ENCODE peak calls at places on chromosomes 2 and 18, in ten cellular contexts. One of them, this sample, is unnamed.

GRCh38 chr2:217759991-217760390 is 242.8 kb downstream of the TNS1 start:
- DNase-seq in foreskin fibroblast: no peak
- DNase-seq in epithelial cell of esophagus: no peak
- DNase-seq in AG04449: no peak
- DNase-seq in cardiac fibroblast: no peak
- DNase-seq in tibial nerve: no peak
- DNase-seq in astrocyte of the spinal cord: no peak
- DNase-seq in colonic mucosa: no peak
- DNase-seq in fibroblast of mammary gland: no peak
- DNase-seq in activated B cell treated with CpG ODN at 0.5 μM for 24 hours: no peak
- DNase-seq in this sample: no peak

GRCh38 chr2:191204443-191204842 is 40.8 kb upstream of the MYO1B start:
- DNase-seq in epithelial cell of esophagus: no peak
- DNase-seq in AG04449: no peak
- DNase-seq in colonic mucosa: no peak
- DNase-seq in astrocyte of the spinal cord: no peak
- DNase-seq in cardiac fibroblast: no peak
- DNase-seq in tibial nerve: no peak
- DNase-seq in foreskin fibroblast: no peak
- DNase-seq in fibroblast of mammary gland: no peak
- DNase-seq in activated B cell treated with CpG ODN at 0.5 μM for 24 hours: no peak
- DNase-seq in this sample: no peak

GRCh38 chr2:144441711-144442141 is 78.2 kb downstream of the ZEB2 start:
- DNase-seq in foreskin fibroblast: no peak
- DNase-seq in epithelial cell of esophagus: no peak
- DNase-seq in activated B cell treated with CpG ODN at 0.5 μM for 24 hours: no peak
- DNase-seq in cardiac fibroblast: no peak
- DNase-seq in tibial nerve: no peak
- DNase-seq in astrocyte of the spinal cord: no peak
- DNase-seq in colonic mucosa: no peak
- DNase-seq in fibroblast of mammary gland: no peak
- DNase-seq in AG04449: no peak
- DNase-seq in this sample: no peak

GRCh38 chr2:25453199-25453903 is 111.6 kb upstream of the DNMT3A start:
- DNase-seq in astrocyte of the spinal cord: peak
- DNase-seq in epithelial cell of esophagus: peak
- DNase-seq in tibial nerve: no peak
- DNase-seq in colonic mucosa: no peak
- DNase-seq in fibroblast of mammary gland: peak
- DNase-seq in cardiac fibroblast: no peak
- DNase-seq in foreskin fibroblast: peak
- DNase-seq in AG04449: no peak
- DNase-seq in activated B cell treated with CpG ODN at 0.5 μM for 24 hours: no peak
- DNase-seq in this sample: no peak

GRCh38 chr2:226114436-226114835 is 685.2 kb downstream of the IRS1 start:
- DNase-seq in AG04449: no peak
- DNase-seq in astrocyte of the spinal cord: peak
- DNase-seq in foreskin fibroblast: peak
- DNase-seq in epithelial cell of esophagus: no peak
- DNase-seq in fibroblast of mammary gland: peak
- DNase-seq in cardiac fibroblast: peak
- DNase-seq in colonic mucosa: no peak
- DNase-seq in tibial nerve: no peak
- DNase-seq in activated B cell treated with CpG ODN at 0.5 μM for 24 hours: no peak
- DNase-seq in this sample: no peak

GRCh38 chr2:70716951-70717350 is 51.0 kb downstream of the ADD2 start:
- DNase-seq in astrocyte of the spinal cord: no peak
- DNase-seq in AG04449: no peak
- DNase-seq in fibroblast of mammary gland: no peak
- DNase-seq in foreskin fibroblast: no peak
- DNase-seq in cardiac fibroblast: no peak
- DNase-seq in activated B cell treated with CpG ODN at 0.5 μM for 24 hours: no peak
- DNase-seq in epithelial cell of esophagus: no peak
- DNase-seq in tibial nerve: no peak
- DNase-seq in colonic mucosa: no peak
- DNase-seq in this sample: no peak

GRCh38 chr2:238169708-238170251 is 11.0 kb downstream of the ERFE start:
- DNase-seq in activated B cell treated with CpG ODN at 0.5 μM for 24 hours: no peak
- DNase-seq in astrocyte of the spinal cord: peak
- DNase-seq in foreskin fibroblast: peak
- DNase-seq in epithelial cell of esophagus: peak
- DNase-seq in AG04449: peak
- DNase-seq in fibroblast of mammary gland: peak
- DNase-seq in tibial nerve: peak
- DNase-seq in colonic mucosa: no peak
- DNase-seq in cardiac fibroblast: peak
- DNase-seq in this sample: no peak

GRCh38 chr2:212940816-212941215 is 210.6 kb downstream of the IKZF2 start:
- DNase-seq in astrocyte of the spinal cord: peak
- DNase-seq in activated B cell treated with CpG ODN at 0.5 μM for 24 hours: no peak
- DNase-seq in tibial nerve: no peak
- DNase-seq in epithelial cell of esophagus: peak
- DNase-seq in fibroblast of mammary gland: peak
- DNase-seq in foreskin fibroblast: no peak
- DNase-seq in AG04449: no peak
- DNase-seq in colonic mucosa: peak
- DNase-seq in cardiac fibroblast: peak
- DNase-seq in this sample: no peak

GRCh38 chr18:67266591-67267237 is 249.8 kb downstream of the DSEL start:
- DNase-seq in foreskin fibroblast: peak
- DNase-seq in epithelial cell of esophagus: peak
- DNase-seq in colonic mucosa: no peak
- DNase-seq in tibial nerve: no peak
- DNase-seq in activated B cell treated with CpG ODN at 0.5 μM for 24 hours: no peak
- DNase-seq in cardiac fibroblast: peak
- DNase-seq in fibroblast of mammary gland: peak
- DNase-seq in astrocyte of the spinal cord: peak
- DNase-seq in AG04449: no peak
- DNase-seq in this sample: no peak

DNA sequence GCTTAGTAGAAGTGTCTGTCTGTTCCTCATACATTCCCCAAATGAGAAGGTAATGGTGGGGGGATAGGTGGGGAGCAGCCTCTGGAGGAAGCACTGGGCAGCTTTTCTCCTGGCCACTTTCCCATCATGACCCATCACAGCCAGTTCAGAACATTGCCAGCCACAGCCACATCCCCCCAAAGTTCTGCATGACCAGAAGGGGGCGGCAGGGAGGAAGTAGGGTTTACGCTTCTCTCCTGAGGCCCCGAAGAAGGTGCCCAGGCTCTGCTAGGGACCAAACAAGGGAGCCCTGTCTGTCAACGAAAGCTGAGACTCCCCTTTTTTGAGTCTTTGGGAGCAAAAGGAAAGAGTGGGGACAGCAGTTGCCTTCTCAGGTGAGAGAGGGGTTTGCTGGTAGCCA is 7.7 kb downstream of the IGFBP5 start:
- DNase-seq in foreskin fibroblast: no peak
- DNase-seq in cardiac fibroblast: no peak
- DNase-seq in AG04449: no peak
- DNase-seq in fibroblast of mammary gland: no peak
- DNase-seq in epithelial cell of esophagus: no peak
- DNase-seq in astrocyte of the spinal cord: no peak
- DNase-seq in tibial nerve: no peak
- DNase-seq in activated B cell treated with CpG ODN at 0.5 μM for 24 hours: no peak
- DNase-seq in colonic mucosa: no peak
- DNase-seq in this sample: no peak
- TF ChIP-seq CTCF in foreskin fibroblast: peak
- TF ChIP-seq CTCF in cardiac fibroblast: peak
- TF ChIP-seq CTCF in AG04449: peak
- TF ChIP-seq CTCF in fibroblast of mammary gland: peak
- TF ChIP-seq CTCF in epithelial cell of esophagus: peak
- TF ChIP-seq CTCF in astrocyte of the spinal cord: peak
- TF ChIP-seq CTCF in tibial nerve: no peak
- TF ChIP-seq CTCF in activated B cell treated with CpG ODN at 0.5 μM for 24 hours: no peak
- TF ChIP-seq CTCF in colonic mucosa: no peak
- TF ChIP-seq CTCF in this sample: no peak

GRCh38 chr2:141529674-141530073 is 601.1 kb downstream of the LRP1B start:
- DNase-seq in cardiac fibroblast: no peak
- DNase-seq in tibial nerve: no peak
- DNase-seq in foreskin fibroblast: no peak
- DNase-seq in fibroblast of mammary gland: no peak
- DNase-seq in astrocyte of the spinal cord: no peak
- DNase-seq in epithelial cell of esophagus: no peak
- DNase-seq in colonic mucosa: no peak
- DNase-seq in activated B cell treated with CpG ODN at 0.5 μM for 24 hours: no peak
- DNase-seq in AG04449: no peak
- DNase-seq in this sample: no peak
- TF ChIP-seq CTCF in cardiac fibroblast: no peak
- TF ChIP-seq CTCF in tibial nerve: no peak
- TF ChIP-seq CTCF in foreskin fibroblast: no peak
- TF ChIP-seq CTCF in fibroblast of mammary gland: no peak
- TF ChIP-seq CTCF in astrocyte of the spinal cord: no peak
- TF ChIP-seq CTCF in epithelial cell of esophagus: no peak
- TF ChIP-seq CTCF in colonic mucosa: no peak
- TF ChIP-seq CTCF in activated B cell treated with CpG ODN at 0.5 μM for 24 hours: no peak
- TF ChIP-seq CTCF in AG04449: no peak
- TF ChIP-seq CTCF in this sample: no peak

GRCh38 chr2:54456526-54457325 is 599 bp downstream of the SPTBN1 start:
- DNase-seq in colonic mucosa: no peak
- DNase-seq in AG04449: no peak
- DNase-seq in foreskin fibroblast: peak
- DNase-seq in activated B cell treated with CpG ODN at 0.5 μM for 24 hours: peak
- DNase-seq in fibroblast of mammary gland: peak
- DNase-seq in tibial nerve: no peak
- DNase-seq in cardiac fibroblast: peak
- DNase-seq in astrocyte of the spinal cord: peak
- DNase-seq in epithelial cell of esophagus: peak
- DNase-seq in this sample: no peak

GRCh38 chr2:54455584-54456525 is at the start of gene SPTBN1:
- DNase-seq in cardiac fibroblast: peak
- DNase-seq in AG04449: peak
- DNase-seq in tibial nerve: peak
- DNase-seq in activated B cell treated with CpG ODN at 0.5 μM for 24 hours: peak
- DNase-seq in epithelial cell of esophagus: peak
- DNase-seq in astrocyte of the spinal cord: peak
- DNase-seq in foreskin fibroblast: peak
- DNase-seq in colonic mucosa: peak
- DNase-seq in fibroblast of mammary gland: peak
- DNase-seq in this sample: no peak

GRCh38 chr2:54457326-54458023 is 1.3 kb downstream of the SPTBN1 start:
- DNase-seq in AG04449: no peak
- DNase-seq in cardiac fibroblast: no peak
- DNase-seq in astrocyte of the spinal cord: no peak
- DNase-seq in activated B cell treated with CpG ODN at 0.5 μM for 24 hours: peak
- DNase-seq in colonic mucosa: no peak
- DNase-seq in foreskin fibroblast: no peak
- DNase-seq in epithelial cell of esophagus: peak
- DNase-seq in tibial nerve: no peak
- DNase-seq in fibroblast of mammary gland: peak
- DNase-seq in this sample: no peak

GRCh38 chr2:54454548-54454921 is 1.6 kb upstream of the SPTBN1 start:
- DNase-seq in astrocyte of the spinal cord: no peak
- DNase-seq in activated B cell treated with CpG ODN at 0.5 μM for 24 hours: no peak
- DNase-seq in colonic mucosa: no peak
- DNase-seq in cardiac fibroblast: no peak
- DNase-seq in fibroblast of mammary gland: no peak
- DNase-seq in epithelial cell of esophagus: no peak
- DNase-seq in AG04449: no peak
- DNase-seq in tibial nerve: no peak
- DNase-seq in foreskin fibroblast: no peak
- DNase-seq in this sample: no peak

DNA sequence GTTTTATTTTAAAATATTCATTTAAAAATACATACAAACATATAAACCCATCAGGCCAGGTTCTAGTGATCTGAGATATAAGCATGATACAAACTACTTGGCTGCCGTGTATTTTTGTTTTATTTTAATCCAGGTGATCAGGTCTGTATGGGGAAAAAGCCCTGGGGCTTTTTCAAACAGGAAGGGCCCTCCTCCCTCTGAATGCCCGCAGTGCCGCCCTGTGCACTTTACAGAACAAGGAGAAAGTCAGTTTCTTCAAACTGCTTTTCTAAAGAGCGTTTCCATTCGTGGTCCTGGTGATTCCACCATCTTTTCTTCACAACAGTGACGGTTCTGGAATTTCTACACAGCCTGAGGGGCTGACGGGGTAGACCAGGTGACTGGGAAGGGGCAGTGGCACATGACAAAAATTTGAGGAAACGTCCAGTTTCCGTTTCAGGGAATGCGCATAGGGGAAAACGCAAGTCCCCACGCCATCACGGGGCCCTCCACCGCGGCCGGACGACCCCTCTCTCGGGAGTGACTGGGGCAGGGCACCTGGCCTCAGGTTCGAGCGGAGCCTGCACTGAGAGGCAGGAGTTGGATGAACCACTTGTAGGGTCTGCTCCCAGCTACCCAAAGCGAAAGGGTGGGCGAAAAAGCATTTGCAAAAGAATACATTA is 1.1 kb upstream of the SPTBN1 start:
- DNase-seq in AG04449: no peak
- DNase-seq in astrocyte of the spinal cord: no peak
- DNase-seq in tibial nerve: no peak
- DNase-seq in colonic mucosa: no peak
- DNase-seq in activated B cell treated with CpG ODN at 0.5 μM for 24 hours: no peak
- DNase-seq in cardiac fibroblast: no peak
- DNase-seq in fibroblast of mammary gland: no peak
- DNase-seq in foreskin fibroblast: no peak
- DNase-seq in epithelial cell of esophagus: no peak
- DNase-seq in this sample: no peak
- TF ChIP-seq CTCF in AG04449: no peak
- TF ChIP-seq CTCF in astrocyte of the spinal cord: no peak
- TF ChIP-seq CTCF in tibial nerve: no peak
- TF ChIP-seq CTCF in colonic mucosa: no peak
- TF ChIP-seq CTCF in activated B cell treated with CpG ODN at 0.5 μM for 24 hours: no peak
- TF ChIP-seq CTCF in cardiac fibroblast: no peak
- TF ChIP-seq CTCF in fibroblast of mammary gland: no peak
- TF ChIP-seq CTCF in foreskin fibroblast: no peak
- TF ChIP-seq CTCF in epithelial cell of esophagus: no peak
- TF ChIP-seq CTCF in this sample: no peak

GRCh38 chr18:36128907-36129299 is 237 bp downstream of the SLC39A6 start:
- DNase-seq in astrocyte of the spinal cord: no peak
- DNase-seq in epithelial cell of esophagus: no peak
- DNase-seq in activated B cell treated with CpG ODN at 0.5 μM for 24 hours: no peak
- DNase-seq in cardiac fibroblast: no peak
- DNase-seq in foreskin fibroblast: no peak
- DNase-seq in AG04449: no peak
- DNase-seq in tibial nerve: no peak
- DNase-seq in fibroblast of mammary gland: no peak
- DNase-seq in colonic mucosa: no peak
- DNase-seq in this sample: no peak
- TF ChIP-seq CTCF in astrocyte of the spinal cord: no peak
- TF ChIP-seq CTCF in epithelial cell of esophagus: no peak
- TF ChIP-seq CTCF in activated B cell treated with CpG ODN at 0.5 μM for 24 hours: no peak
- TF ChIP-seq CTCF in cardiac fibroblast: no peak
- TF ChIP-seq CTCF in foreskin fibroblast: no peak
- TF ChIP-seq CTCF in AG04449: no peak
- TF ChIP-seq CTCF in tibial nerve: no peak
- TF ChIP-seq CTCF in fibroblast of mammary gland: no peak
- TF ChIP-seq CTCF in colonic mucosa: no peak
- TF ChIP-seq CTCF in this sample: no peak

DNA sequence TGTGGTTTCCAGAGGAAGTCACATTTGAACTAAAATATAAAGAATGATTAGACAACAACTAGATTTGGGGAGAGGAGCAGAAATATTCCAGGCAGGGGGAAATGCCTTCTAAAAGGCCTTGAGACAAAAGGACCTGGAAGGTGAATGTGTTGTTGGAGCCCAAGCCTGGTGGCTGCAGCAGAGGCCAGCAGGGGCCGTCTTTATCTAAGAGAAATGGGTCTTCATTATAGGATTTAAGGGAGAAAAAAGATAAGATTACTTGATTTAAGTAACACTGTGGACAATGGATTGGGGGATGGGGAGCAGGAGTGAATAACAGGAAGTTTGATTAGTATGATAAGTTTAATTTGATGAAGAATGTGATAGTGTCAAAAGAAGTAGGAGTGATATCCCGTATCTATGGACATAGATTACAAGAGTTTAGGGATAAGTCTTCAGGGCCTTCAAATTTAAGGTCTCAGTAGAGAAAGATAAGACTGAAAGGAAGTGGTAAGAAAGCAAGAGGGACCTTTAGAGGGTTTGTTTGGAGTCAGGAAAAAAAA is 64.2 kb downstream of the WDR75 start:
- DNase-seq in fibroblast of mammary gland: no peak
- DNase-seq in tibial nerve: no peak
- DNase-seq in colonic mucosa: no peak
- DNase-seq in foreskin fibroblast: no peak
- DNase-seq in cardiac fibroblast: no peak
- DNase-seq in AG04449: no peak
- DNase-seq in epithelial cell of esophagus: no peak
- DNase-seq in astrocyte of the spinal cord: no peak
- DNase-seq in activated B cell treated with CpG ODN at 0.5 μM for 24 hours: no peak
- DNase-seq in this sample: no peak
- TF ChIP-seq CTCF in fibroblast of mammary gland: no peak
- TF ChIP-seq CTCF in tibial nerve: no peak
- TF ChIP-seq CTCF in colonic mucosa: no peak
- TF ChIP-seq CTCF in foreskin fibroblast: no peak
- TF ChIP-seq CTCF in cardiac fibroblast: no peak
- TF ChIP-seq CTCF in AG04449: no peak
- TF ChIP-seq CTCF in epithelial cell of esophagus: no peak
- TF ChIP-seq CTCF in astrocyte of the spinal cord: no peak
- TF ChIP-seq CTCF in activated B cell treated with CpG ODN at 0.5 μM for 24 hours: no peak
- TF ChIP-seq CTCF in this sample: no peak

This sample was measured in CD14-positive monocyte.